ENCODE peak calls at places on chromosomes 5 and 9, in six cellular contexts. G is stimulated activated CD4-positive, alpha-beta T cell treated with anti-CD3 and anti-CD28 coated beads, Interleukin-2, amount 100 ng/mL, for 48 hours; U is stimulated activated naive CD8-positive, alpha-beta T cell treated with anti-CD3 and anti-CD28 coated beads, Interleukin-15, amount 100 ng/mL, for 72 hours; Y is ACHN; N is colonic mucosa; Q is WTC11. B is an unnamed sample.

GRCh38 chr9:120477534-120478001 is 102.4 kb downstream of the CDK5RAP2 start:
- DNase-seq in U (peak), Y (peak), G (peak), N (peak), Q (peak), B (peak)

GRCh38 chr5:131218392-131218791 is 45.5 kb upstream of the CDC42SE2 start:
- DNase-seq in Y (no peak), U (no peak), G (no peak), N (no peak), Q (no peak), B (no peak)

GRCh38 chr9:132946216-132946615 is 1.8 kb upstream of the TSC1 start:
- DNase-seq in Q (no peak), U (no peak), G (no peak), Y (no peak), N (no peak), B (no peak)

GRCh38 chr9:8365466-8366160 is 566.0 kb upstream of the DMAC1 start:
- DNase-seq in Y (no peak), G (no peak), N (no peak), Q (no peak), U (no peak), B (no peak)

GRCh38 chr9:109248133-109248581 is 72.7 kb downstream of the EPB41L4B start:
- DNase-seq in Y (no peak), U (no peak), Q (no peak), G (no peak), N (no peak), B (no peak)

GRCh38 chr5:111223086-111223789 is 946 bp upstream of the CAMK4 start:
- DNase-seq in Y (no peak), G (no peak), Q (no peak), U (no peak), N (no peak), B (no peak)

GRCh38 chr5:89722538-89722937 is 687.0 kb downstream of the CETN3 start:
- DNase-seq in Q (no peak), U (no peak), Y (no peak), G (no peak), N (no peak), B (no peak)

GRCh38 chr5:132176987-132177386 is 50.7 kb downstream of the P4HA2 start:
- DNase-seq in N (no peak), G (no peak), Q (no peak), Y (peak), U (no peak), B (no peak)

GRCh38 chr5:179212870-179213269 is 132.4 kb downstream of the ADAMTS2 start:
- DNase-seq in G (no peak), N (no peak), Y (no peak), U (no peak), Q (no peak), B (no peak)

GRCh38 chr5:57216714-57217113 is 42.9 kb downstream of the GPBP1 start:
- DNase-seq in N (no peak), U (no peak), G (no peak), Q (no peak), Y (no peak), B (no peak)

B was measured in activated T-helper 2 cell treated with anti-CD3 and anti-CD28 coated beads, Interferon-gamma antibody, Interleukin-2, Interleukin-4, amounts not matched to agents 10 μg/mL and 5 μg/mL and 100 μg/mL, durations not matched to agents 14 hours and 24 hours and 36 hours.